ENCODE peak calls at places on chromosomes 12 and 14, in ten cellular contexts. H is mucosa of descending colon; M is GM10248; D is PC-9; P is neural crest cell; W is colonic mucosa; Y is activated CD8-positive, alpha-beta T cell treated with anti-CD3 and anti-CD28 coated beads for 36 hours; Q is thoracic aorta; I is B cell; L is right lobe of liver. C is an unnamed sample.
A peak's percentile ranks its signal among the peaks of the same experiment; 100 is the strongest.

GRCh38 chr12:52975204-52975603 is 26.3 kb downstream of the KRT18 start:
- DNase-seq in H (no peak), M (no peak), D (no peak), P (no peak), W (peak; percentile 52), Y (no peak), Q (no peak), I (no peak), L (no peak), C (no peak)

GRCh38 chr14:90381999-90382451 is 14.8 kb upstream of the CALM1 start:
- DNase-seq in H (peak; percentile 93), M (no peak), D (no peak), P (no peak), W (peak; percentile 94), Y (peak; percentile 50), Q (no peak), I (no peak), L (peak; percentile 97), C (peak; percentile 81)

GRCh38 chr12:47408171-47408871 is 297.5 kb downstream of the RPAP3 start:
- DNase-seq in H (peak; percentile 40), M (peak; percentile 48), D (peak; percentile 72), P (no peak), W (no peak), Y (peak; percentile 59), Q (no peak), I (peak; percentile 85), L (no peak), C (peak; percentile 8)

GRCh38 chr12:57461326-57461903 is 1.8 kb downstream of the GLI1 start:
- DNase-seq in H (peak; percentile 67), M (peak; percentile 64), D (no peak), P (peak; percentile 42), W (peak; percentile 74), Y (peak; percentile 61), Q (no peak), I (peak; percentile 52), L (no peak), C (no peak)

GRCh38 chr14:44803239-44803905 is 158.4 kb downstream of the KLHL28 start:
- DNase-seq in H (no peak), M (peak; percentile 22), D (peak; percentile 48), P (no peak), W (no peak), Y (no peak), Q (no peak), I (no peak), L (no peak), C (no peak)

GRCh38 chr14:21350539-21350938 is 33.3 kb downstream of the SUPT16H start:
- DNase-seq in H (no peak), M (no peak), D (no peak), P (no peak), W (no peak), Y (no peak), Q (no peak), I (no peak), L (no peak), C (no peak)

GRCh38 chr12:123971770-123972447 is 722 bp downstream of the CCDC92 start:
- DNase-seq in H (peak; percentile 52), M (peak; percentile 31), D (no peak), P (peak; percentile 26), W (peak; percentile 56), Y (peak; percentile 52), Q (no peak), I (no peak), L (peak; percentile 58), C (peak; percentile 28)

GRCh38 chr14:37116933-37117844 is 55.2 kb downstream of the SLC25A21 start:
- DNase-seq in H (no peak), M (no peak), D (peak; percentile 76), P (no peak), W (no peak), Y (no peak), Q (no peak), I (no peak), L (no peak), C (no peak)

GRCh38 chr14:105201928-105202513 is 20.9 kb upstream of the NUDT14 start:
- DNase-seq in H (no peak), M (peak; percentile 69), D (no peak), P (no peak), W (no peak), Y (peak; percentile 78), Q (no peak), I (peak; percentile 44), L (no peak), C (no peak)

GRCh38 chr12:57093412-57094193 is 4.7 kb downstream of the NAB2 start:
- DNase-seq in H (peak; percentile 62), M (peak; percentile 92), D (no peak), P (peak; percentile 62), W (peak; percentile 61), Y (peak; percentile 92), Q (peak; percentile 71), I (peak; percentile 81), L (no peak), C (peak; percentile 77)

GRCh38 chr14:31402764-31403163 is 17.6 kb downstream of the HEATR5A start:
- DNase-seq in H (no peak), M (no peak), D (no peak), P (no peak), W (no peak), Y (no peak), Q (no peak), I (no peak), L (no peak), C (no peak)

GRCh38 chr12:99810718-99811593 is 163.4 kb downstream of the GARIN6 start:
- DNase-seq in H (no peak), M (no peak), D (no peak), P (no peak), W (no peak), Y (no peak), Q (no peak), I (no peak), L (no peak), C (no peak)

GRCh38 chr12:40312982-40313576 is 88.3 kb downstream of the LRRK2 start:
- DNase-seq in H (peak; percentile 3), M (no peak), D (no peak), P (no peak), W (no peak), Y (no peak), Q (no peak), I (no peak), L (no peak), C (no peak)

GRCh38 chr12:93734784-93735183 is 57.6 kb downstream of the CRADD start:
- DNase-seq in H (no peak), M (no peak), D (no peak), P (no peak), W (no peak), Y (no peak), Q (no peak), I (no peak), L (no peak), C (no peak)

GRCh38 chr14:103031956-103032355 is 25.4 kb downstream of the CDC42BPB start:
- DNase-seq in H (peak; percentile 50), M (no peak), D (no peak), P (no peak), W (peak; percentile 55), Y (no peak), Q (no peak), I (no peak), L (no peak), C (no peak)
- TF ChIP-seq CTCF in H (no peak), M (no peak), D (peak; percentile 51), P (no peak), W (no peak), Y (no peak), Q (no peak), I (no peak), L (peak; percentile 31), C (no peak)

DNA sequence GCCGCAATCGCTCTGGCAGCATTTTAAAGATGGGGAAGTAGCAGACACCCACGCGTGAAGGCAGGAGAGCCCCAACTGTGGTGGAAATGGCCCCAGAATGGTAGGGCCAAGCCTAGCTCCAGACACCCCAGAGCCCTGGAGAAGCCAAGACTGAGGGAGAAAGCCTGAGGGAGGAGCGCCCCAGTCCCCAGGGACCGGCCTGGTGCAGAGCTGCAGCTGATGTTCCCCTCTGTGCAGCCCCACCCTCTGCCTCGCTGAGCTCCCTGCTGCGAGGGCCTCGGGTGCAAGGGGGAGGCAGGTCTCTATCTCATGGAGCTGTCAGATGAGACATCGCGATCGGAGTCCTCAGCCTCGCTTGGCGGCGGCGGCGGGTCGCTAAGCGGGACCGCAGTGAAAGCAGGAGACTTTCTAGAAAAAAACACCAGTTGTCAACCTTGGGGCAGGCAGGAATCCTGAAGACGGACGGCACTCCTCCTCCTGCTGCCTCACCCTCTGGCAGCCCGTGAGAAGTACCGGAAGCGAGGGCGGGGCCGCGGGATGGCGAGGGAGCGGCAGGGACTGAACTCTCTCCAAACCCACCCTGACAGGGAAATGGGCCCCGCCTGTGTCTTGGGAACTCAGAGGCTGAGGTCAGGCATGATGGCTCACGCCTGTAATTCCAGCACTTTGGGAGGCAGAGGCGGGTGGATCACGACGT is 6.0 kb downstream of the GAPDH start:
- DNase-seq in H (peak; percentile 96), M (peak; percentile 66), D (peak; percentile 87), P (peak; percentile 56), W (peak; percentile 99), Y (peak; percentile 59), Q (peak; percentile 88), I (peak; percentile 44), L (peak; percentile 75), C (peak; percentile 87)
- TF ChIP-seq CTCF in H (no peak), M (no peak), D (no peak), P (no peak), W (no peak), Y (no peak), Q (no peak), I (no peak), L (no peak), C (no peak)

GRCh38 chr12:48981757-48982157 is 3.6 kb downstream of the WNT1 start:
- DNase-seq in H (no peak), M (no peak), D (no peak), P (no peak), W (no peak), Y (no peak), Q (no peak), I (no peak), L (no peak), C (no peak)

GRCh38 chr12:48980389-48980952 is 2.3 kb downstream of the WNT1 start:
- DNase-seq in H (peak; percentile 58), M (peak; percentile 47), D (no peak), P (no peak), W (peak; percentile 64), Y (peak; percentile 50), Q (no peak), I (no peak), L (no peak), C (no peak)

GRCh38 chr12:48982397-48983080 is 4.4 kb downstream of the WNT1 start:
- DNase-seq in H (no peak), M (no peak), D (no peak), P (no peak), W (no peak), Y (no peak), Q (no peak), I (no peak), L (no peak), C (no peak)

GRCh38 chr12:48979602-48980388 is 1.7 kb downstream of the WNT1 start:
- DNase-seq in H (no peak), M (peak; percentile 55), D (no peak), P (no peak), W (no peak), Y (peak; percentile 60), Q (no peak), I (no peak), L (no peak), C (no peak)

GRCh38 chr12:48980953-48981756 is 3.0 kb downstream of the WNT1 start:
- DNase-seq in H (no peak), M (peak; percentile 49), D (no peak), P (no peak), W (no peak), Y (peak; percentile 62), Q (no peak), I (no peak), L (no peak), C (peak; percentile 55)
- TF ChIP-seq CTCF in H (no peak), M (peak; percentile 30), D (no peak), P (no peak), W (no peak), Y (no peak), Q (no peak), I (no peak), L (no peak), C (no peak)

GRCh38 chr12:51269174-51270066 is 795 bp downstream of the SMAGP start:
- DNase-seq in H (peak; percentile 84), M (peak; percentile 45), D (peak; percentile 67), P (peak; percentile 20), W (peak; percentile 86), Y (peak; percentile 67), Q (no peak), I (peak; percentile 67), L (peak; percentile 79), C (peak; percentile 52)
- TF ChIP-seq CTCF in H (no peak), M (peak; percentile 53), D (peak; percentile 60), P (peak; percentile 51), W (peak; percentile 36), Y (peak; percentile 53), Q (peak; percentile 19), I (peak; percentile 25), L (peak; percentile 53), C (peak; percentile 25)

C was measured in adrenal gland.